ENCODE peak calls at places on chromosomes 13 and 19, in nine cellular contexts. J is COR-L47, B is NCI-H774, W is mesothelial cell of epicardium, X is dermis blood vessel endothelial cell, M is lower leg skin, F is NCI-H2107, V is left cardiac atrium, E is thoracic aorta. Q is an unnamed sample.
A peak's percentile ranks its signal among the peaks of the same experiment; 100 is the strongest.

GRCh38 chr19:43780706-43781525 is at the start of gene KCNN4:
- DNase-seq in J (no peak), B (no peak), W (no peak), X (no peak), M (no peak), F (no peak), V (no peak), E (no peak), Q (peak; percentile 34)

GRCh38 chr13:22883262-22883840 is 297.4 kb upstream of the SGCG start:
- DNase-seq in J (no peak), B (no peak), W (no peak), X (no peak), M (no peak), F (no peak), V (no peak), E (no peak), Q (no peak)

GRCh38 chr19:29881386-29881785 is 60.7 kb upstream of the URI1 start:
- DNase-seq in J (no peak), B (no peak), W (no peak), X (no peak), M (no peak), F (no peak), V (no peak), E (no peak), Q (no peak)

GRCh38 chr19:2405256-2405655 is 22.1 kb downstream of the TIMM13 start:
- DNase-seq in J (no peak), B (no peak), W (no peak), X (no peak), M (no peak), F (no peak), V (no peak), E (no peak), Q (no peak)

GRCh38 chr13:110536006-110536693 is 25.4 kb downstream of the RAB20 start:
- DNase-seq in J (no peak), B (no peak), W (no peak), X (no peak), M (peak; percentile 68), F (no peak), V (peak; percentile 47), E (no peak), Q (no peak)

GRCh38 chr19:35272954-35273649 is 4.3 kb downstream of the USF2 start:
- DNase-seq in J (no peak), B (no peak), W (no peak), X (no peak), M (no peak), F (no peak), V (no peak), E (no peak), Q (no peak)

GRCh38 chr13:44243198-44243852 is 130.3 kb upstream of the SERP2 start:
- DNase-seq in J (no peak), B (no peak), W (no peak), X (peak; percentile 98), M (no peak), F (peak; percentile 56), V (no peak), E (no peak), Q (no peak)

GRCh38 chr19:49570997-49571676 is 9.2 kb downstream of the NOSIP start:
- DNase-seq in J (peak; percentile 6), B (no peak), W (no peak), X (peak; percentile 36), M (no peak), F (no peak), V (no peak), E (no peak), Q (no peak)

GRCh38 chr13:45162821-45163220 is 38.0 kb downstream of the KCTD4 start:
- DNase-seq in J (no peak), B (no peak), W (no peak), X (peak; percentile 80), M (no peak), F (no peak), V (no peak), E (no peak), Q (no peak)

GRCh38 chr19:2048959-2049740 is 1.9 kb downstream of the MKNK2 start:
- DNase-seq in J (no peak), B (no peak), W (no peak), X (peak; percentile 39), M (no peak), F (no peak), V (peak; percentile 48), E (no peak), Q (no peak)

GRCh38 chr13:40608308-40608707 is 58.1 kb downstream of the FOXO1 start:
- DNase-seq in J (no peak), B (no peak), W (no peak), X (no peak), M (no peak), F (no peak), V (no peak), E (no peak), Q (no peak)

GRCh38 chr19:1649706-1650626 is 2.4 kb downstream of the TCF3 start:
- DNase-seq in J (no peak), B (no peak), W (no peak), X (no peak), M (no peak), F (no peak), V (no peak), E (no peak), Q (no peak)

GRCh38 chr13:89959074-89959473 is 1388.4 kb upstream of the MIR17HG start:
- DNase-seq in J (no peak), B (no peak), W (no peak), X (no peak), M (no peak), F (no peak), V (no peak), E (no peak), Q (no peak)

GRCh38 chr13:83881031-83881727 is 1.1 kb downstream of the SLITRK1 start:
- DNase-seq in J (peak; percentile 26), B (no peak), W (no peak), X (no peak), M (no peak), F (no peak), V (no peak), E (no peak), Q (no peak)

GRCh38 chr13:102367836-102368235 is 34.0 kb downstream of the FGF14 start:
- DNase-seq in J (no peak), B (no peak), W (no peak), X (no peak), M (no peak), F (no peak), V (no peak), E (no peak), Q (no peak)

GRCh38 chr13:52356327-52356726 is 49.6 kb downstream of the THSD1 start:
- DNase-seq in J (no peak), B (no peak), W (no peak), X (no peak), M (no peak), F (no peak), V (no peak), E (no peak), Q (no peak)

GRCh38 chr19:32646556-32646955 is 28.4 kb downstream of the ANKRD27 start:
- DNase-seq in J (no peak), B (no peak), W (no peak), X (no peak), M (no peak), F (no peak), V (no peak), E (no peak), Q (no peak)

GRCh38 chr13:43985437-43986051 is 105.8 kb downstream of the LACC1 start:
- DNase-seq in J (peak; percentile 37), B (peak; percentile 43), W (no peak), X (no peak), M (no peak), F (no peak), V (no peak), E (no peak), Q (no peak)

GRCh38 chr13:111278258-111278657 is 42.2 kb upstream of the TEX29 start:
- DNase-seq in J (no peak), B (no peak), W (no peak), X (no peak), M (no peak), F (no peak), V (no peak), E (no peak), Q (no peak)

GRCh38 chr13:79799049-79799448 is 318.1 kb downstream of the NDFIP2 start:
- DNase-seq in J (no peak), B (no peak), W (no peak), X (no peak), M (no peak), F (no peak), V (no peak), E (no peak), Q (no peak)

GRCh38 chr19:6732803-6733337 is 4.5 kb downstream of the GPR108 start:
- DNase-seq in J (no peak), B (no peak), W (no peak), X (no peak), M (no peak), F (no peak), V (no peak), E (no peak), Q (no peak)

GRCh38 chr19:1699386-1699785 is 47.0 kb upstream of the TCF3 start:
- DNase-seq in J (no peak), B (no peak), W (no peak), X (no peak), M (no peak), F (no peak), V (no peak), E (no peak), Q (no peak)

GRCh38 chr13:34469212-34469983 is 472.7 kb upstream of the NBEA start:
- DNase-seq in J (peak; percentile 97), B (peak; percentile 8), W (no peak), X (peak; percentile 52), M (no peak), F (no peak), V (no peak), E (no peak), Q (no peak)

GRCh38 chr19:47093254-47093653 is 20.3 kb downstream of the ZC3H4 start:
- DNase-seq in J (no peak), B (no peak), W (no peak), X (no peak), M (no peak), F (no peak), V (no peak), E (no peak), Q (no peak)

GRCh38 chr19:42255766-42256750 is 1.1 kb upstream of the ERF start:
- DNase-seq in J (peak; percentile 27), B (no peak), W (peak; percentile 54), X (peak; percentile 70), M (peak; percentile 19), F (peak; percentile 30), V (peak; percentile 71), E (no peak), Q (no peak)

GRCh38 chr13:114080739-114081561 is 51.5 kb downstream of the RASA3 start:
- DNase-seq in J (no peak), B (no peak), W (no peak), X (no peak), M (no peak), F (no peak), V (peak; percentile 20), E (no peak), Q (no peak)

GRCh38 chr19:5661483-5661882 is 18.8 kb downstream of the MICOS13 start:
- DNase-seq in J (no peak), B (no peak), W (no peak), X (no peak), M (no peak), F (no peak), V (no peak), E (no peak), Q (no peak)

GRCh38 chr19:42153606-42154405 is 21.6 kb upstream of the POU2F2 start:
- DNase-seq in J (no peak), B (peak; percentile 58), W (no peak), X (no peak), M (no peak), F (no peak), V (no peak), E (no peak), Q (no peak)

GRCh38 chr19:1621574-1621973 is 16.3 kb upstream of the UQCR11 start:
- DNase-seq in J (no peak), B (no peak), W (no peak), X (no peak), M (no peak), F (no peak), V (no peak), E (no peak), Q (no peak)

GRCh38 chr19:13004273-13004672 is 9.0 kb downstream of the NFIX start:
- DNase-seq in J (no peak), B (no peak), W (no peak), X (no peak), M (no peak), F (no peak), V (no peak), E (no peak), Q (no peak)

GRCh38 chr19:14563989-14564650 is 7.7 kb downstream of the NDUFB7 start:
- DNase-seq in J (no peak), B (no peak), W (no peak), X (peak; percentile 22), M (peak; percentile 71), F (no peak), V (no peak), E (no peak), Q (peak; percentile 27)